ENCODE peak calls at places on chromosomes 16 and 17, in nine cellular contexts. One of them, this sample, is unnamed.

GRCh38 chr16:19384656-19385055 is 33.0 kb upstream of the TMC5 start:
- DNase-seq in upper lobe of right lung: peak
- DNase-seq in brain microvascular endothelial cell: no peak
- DNase-seq in tibial artery: no peak
- DNase-seq in stomach: peak
- DNase-seq in ascending aorta: no peak
- DNase-seq in adrenal gland: no peak
- DNase-seq in kidney: peak
- DNase-seq in right lobe of liver: no peak
- DNase-seq in this sample: no peak

GRCh38 chr16:77307764-77308561 is 108.8 kb downstream of the SYCE1L start:
- DNase-seq in upper lobe of right lung: no peak
- DNase-seq in brain microvascular endothelial cell: peak
- DNase-seq in tibial artery: no peak
- DNase-seq in stomach: no peak
- DNase-seq in ascending aorta: no peak
- DNase-seq in adrenal gland: no peak
- DNase-seq in kidney: no peak
- DNase-seq in right lobe of liver: no peak
- DNase-seq in this sample: no peak

GRCh38 chr17:40466298-40466971 is 23.2 kb downstream of the IGFBP4 start:
- DNase-seq in upper lobe of right lung: no peak
- DNase-seq in brain microvascular endothelial cell: no peak
- DNase-seq in tibial artery: no peak
- DNase-seq in stomach: no peak
- DNase-seq in ascending aorta: no peak
- DNase-seq in adrenal gland: no peak
- DNase-seq in kidney: no peak
- DNase-seq in right lobe of liver: no peak
- DNase-seq in this sample: no peak

GRCh38 chr16:3311496-3311895 is 6.2 kb downstream of the ZNF75A start:
- DNase-seq in upper lobe of right lung: no peak
- DNase-seq in brain microvascular endothelial cell: no peak
- DNase-seq in tibial artery: no peak
- DNase-seq in stomach: no peak
- DNase-seq in ascending aorta: no peak
- DNase-seq in adrenal gland: no peak
- DNase-seq in kidney: no peak
- DNase-seq in right lobe of liver: no peak
- DNase-seq in this sample: no peak

GRCh38 chr16:28304214-28304613 is 11.9 kb downstream of the SBK1 start:
- DNase-seq in upper lobe of right lung: no peak
- DNase-seq in brain microvascular endothelial cell: peak
- DNase-seq in tibial artery: no peak
- DNase-seq in stomach: peak
- DNase-seq in ascending aorta: no peak
- DNase-seq in adrenal gland: no peak
- DNase-seq in kidney: no peak
- DNase-seq in right lobe of liver: peak
- DNase-seq in this sample: no peak

GRCh38 chr17:72417627-72418026 is 296.8 kb downstream of the SOX9 start:
- DNase-seq in upper lobe of right lung: no peak
- DNase-seq in brain microvascular endothelial cell: no peak
- DNase-seq in tibial artery: no peak
- DNase-seq in stomach: no peak
- DNase-seq in ascending aorta: no peak
- DNase-seq in adrenal gland: no peak
- DNase-seq in kidney: no peak
- DNase-seq in right lobe of liver: no peak
- DNase-seq in this sample: no peak

GRCh38 chr16:83231771-83232170 is 576.0 kb upstream of the HSBP1 start:
- DNase-seq in upper lobe of right lung: no peak
- DNase-seq in brain microvascular endothelial cell: peak
- DNase-seq in tibial artery: no peak
- DNase-seq in stomach: no peak
- DNase-seq in ascending aorta: no peak
- DNase-seq in adrenal gland: no peak
- DNase-seq in kidney: no peak
- DNase-seq in right lobe of liver: no peak
- DNase-seq in this sample: no peak

GRCh38 chr17:19904924-19905323 is 37.2 kb upstream of the ULK2 start:
- DNase-seq in upper lobe of right lung: peak
- DNase-seq in brain microvascular endothelial cell: no peak
- DNase-seq in tibial artery: peak
- DNase-seq in stomach: no peak
- DNase-seq in ascending aorta: peak
- DNase-seq in adrenal gland: peak
- DNase-seq in kidney: no peak
- DNase-seq in right lobe of liver: peak
- DNase-seq in this sample: no peak

GRCh38 chr17:2939714-2940351 is 123.6 kb downstream of the OR1D5 start:
- DNase-seq in upper lobe of right lung: no peak
- DNase-seq in brain microvascular endothelial cell: no peak
- DNase-seq in tibial artery: no peak
- DNase-seq in stomach: peak
- DNase-seq in ascending aorta: no peak
- DNase-seq in adrenal gland: no peak
- DNase-seq in kidney: no peak
- DNase-seq in right lobe of liver: peak
- DNase-seq in this sample: no peak

GRCh38 chr17:31321481-31321880 is at the start of gene EVI2A:
- DNase-seq in upper lobe of right lung: no peak
- DNase-seq in brain microvascular endothelial cell: peak
- DNase-seq in tibial artery: no peak
- DNase-seq in stomach: no peak
- DNase-seq in ascending aorta: no peak
- DNase-seq in adrenal gland: no peak
- DNase-seq in kidney: no peak
- DNase-seq in right lobe of liver: no peak
- DNase-seq in this sample: no peak

GRCh38 chr16:84970447-84971127 is 40.7 kb downstream of the ZDHHC7 start:
- DNase-seq in upper lobe of right lung: peak
- DNase-seq in brain microvascular endothelial cell: peak
- DNase-seq in tibial artery: peak
- DNase-seq in stomach: peak
- DNase-seq in ascending aorta: no peak
- DNase-seq in adrenal gland: peak
- DNase-seq in kidney: peak
- DNase-seq in right lobe of liver: peak
- DNase-seq in this sample: peak

GRCh38 chr17:22515599-22515998 is 823.3 kb downstream of the KCNJ18 start:
- DNase-seq in upper lobe of right lung: no peak
- DNase-seq in brain microvascular endothelial cell: no peak
- DNase-seq in tibial artery: no peak
- DNase-seq in stomach: no peak
- DNase-seq in ascending aorta: no peak
- DNase-seq in adrenal gland: no peak
- DNase-seq in kidney: no peak
- DNase-seq in right lobe of liver: no peak
- DNase-seq in this sample: no peak

GRCh38 chr17:7022791-7023571 is at the start of gene BCL6B:
- DNase-seq in upper lobe of right lung: peak
- DNase-seq in brain microvascular endothelial cell: no peak
- DNase-seq in tibial artery: no peak
- DNase-seq in stomach: no peak
- DNase-seq in ascending aorta: no peak
- DNase-seq in adrenal gland: no peak
- DNase-seq in kidney: no peak
- DNase-seq in right lobe of liver: peak
- DNase-seq in this sample: peak

GRCh38 chr16:56606688-56607618 is 1.4 kb upstream of the MT2A start:
- DNase-seq in upper lobe of right lung: peak
- DNase-seq in brain microvascular endothelial cell: peak
- DNase-seq in tibial artery: peak
- DNase-seq in stomach: peak
- DNase-seq in ascending aorta: peak
- DNase-seq in adrenal gland: peak
- DNase-seq in kidney: peak
- DNase-seq in right lobe of liver: peak
- DNase-seq in this sample: no peak

GRCh38 chr17:1087381-1088241 is 90.7 kb downstream of the TIMM22 start:
- DNase-seq in upper lobe of right lung: peak
- DNase-seq in brain microvascular endothelial cell: no peak
- DNase-seq in tibial artery: peak
- DNase-seq in stomach: peak
- DNase-seq in ascending aorta: peak
- DNase-seq in adrenal gland: peak
- DNase-seq in kidney: peak
- DNase-seq in right lobe of liver: peak
- DNase-seq in this sample: no peak

GRCh38 chr16:85894266-85894665 is 4.7 kb upstream of the IRF8 start:
- DNase-seq in upper lobe of right lung: no peak
- DNase-seq in brain microvascular endothelial cell: no peak
- DNase-seq in tibial artery: no peak
- DNase-seq in stomach: no peak
- DNase-seq in ascending aorta: no peak
- DNase-seq in adrenal gland: no peak
- DNase-seq in kidney: no peak
- DNase-seq in right lobe of liver: no peak
- DNase-seq in this sample: no peak

GRCh38 chr16:31148896-31149295 is 970 bp downstream of the PRSS36 start:
- DNase-seq in upper lobe of right lung: no peak
- DNase-seq in brain microvascular endothelial cell: no peak
- DNase-seq in tibial artery: no peak
- DNase-seq in stomach: no peak
- DNase-seq in ascending aorta: no peak
- DNase-seq in adrenal gland: no peak
- DNase-seq in kidney: no peak
- DNase-seq in right lobe of liver: no peak
- DNase-seq in this sample: no peak

GRCh38 chr17:50589112-50589712 is 28.7 kb downstream of the CACNA1G start:
- DNase-seq in upper lobe of right lung: no peak
- DNase-seq in brain microvascular endothelial cell: no peak
- DNase-seq in tibial artery: no peak
- DNase-seq in stomach: peak
- DNase-seq in ascending aorta: no peak
- DNase-seq in adrenal gland: peak
- DNase-seq in kidney: no peak
- DNase-seq in right lobe of liver: no peak
- DNase-seq in this sample: no peak

GRCh38 chr17:32388613-32389459 is 38.9 kb downstream of the ZNF207 start:
- DNase-seq in upper lobe of right lung: no peak
- DNase-seq in brain microvascular endothelial cell: no peak
- DNase-seq in tibial artery: no peak
- DNase-seq in stomach: no peak
- DNase-seq in ascending aorta: no peak
- DNase-seq in adrenal gland: no peak
- DNase-seq in kidney: no peak
- DNase-seq in right lobe of liver: no peak
- DNase-seq in this sample: no peak

GRCh38 chr17:40815381-40815780 is 7.0 kb downstream of the KRT10 start:
- DNase-seq in upper lobe of right lung: no peak
- DNase-seq in brain microvascular endothelial cell: no peak
- DNase-seq in tibial artery: no peak
- DNase-seq in stomach: no peak
- DNase-seq in ascending aorta: no peak
- DNase-seq in adrenal gland: no peak
- DNase-seq in kidney: no peak
- DNase-seq in right lobe of liver: no peak
- DNase-seq in this sample: no peak

GRCh38 chr17:68204736-68205135 is 43.1 kb upstream of the AMZ2 start:
- DNase-seq in upper lobe of right lung: peak
- DNase-seq in brain microvascular endothelial cell: no peak
- DNase-seq in tibial artery: no peak
- DNase-seq in stomach: no peak
- DNase-seq in ascending aorta: no peak
- DNase-seq in adrenal gland: no peak
- DNase-seq in kidney: no peak
- DNase-seq in right lobe of liver: peak
- DNase-seq in this sample: peak

GRCh38 chr17:40816569-40816968 is 5.8 kb downstream of the KRT10 start:
- DNase-seq in upper lobe of right lung: no peak
- DNase-seq in brain microvascular endothelial cell: no peak
- DNase-seq in tibial artery: no peak
- DNase-seq in stomach: no peak
- DNase-seq in ascending aorta: no peak
- DNase-seq in adrenal gland: no peak
- DNase-seq in kidney: no peak
- DNase-seq in right lobe of liver: no peak
- DNase-seq in this sample: no peak

GRCh38 chr16:22813223-22813945 is 578 bp upstream of the HS3ST2 start:
- DNase-seq in upper lobe of right lung: peak
- DNase-seq in brain microvascular endothelial cell: no peak
- DNase-seq in tibial artery: peak
- DNase-seq in stomach: peak
- DNase-seq in ascending aorta: no peak
- DNase-seq in adrenal gland: peak
- DNase-seq in kidney: peak
- DNase-seq in right lobe of liver: peak
- DNase-seq in this sample: peak
- H3K4me3 ChIP-seq in upper lobe of right lung: peak
- H3K4me3 ChIP-seq in brain microvascular endothelial cell: no peak
- H3K4me3 ChIP-seq in tibial artery: peak
- H3K4me3 ChIP-seq in stomach: peak
- H3K4me3 ChIP-seq in ascending aorta: peak
- H3K4me3 ChIP-seq in adrenal gland: peak
- H3K4me3 ChIP-seq in kidney: peak
- H3K4me3 ChIP-seq in right lobe of liver: no peak
- H3K4me3 ChIP-seq in this sample: peak

GRCh38 chr17:13806023-13806553 is 204.4 kb upstream of the HS3ST3A1 start:
- DNase-seq in upper lobe of right lung: no peak
- DNase-seq in brain microvascular endothelial cell: no peak
- DNase-seq in tibial artery: no peak
- DNase-seq in stomach: no peak
- DNase-seq in ascending aorta: no peak
- DNase-seq in adrenal gland: no peak
- DNase-seq in kidney: no peak
- DNase-seq in right lobe of liver: no peak
- DNase-seq in this sample: no peak
- TF ChIP-seq CTCF in upper lobe of right lung: no peak
- TF ChIP-seq CTCF in brain microvascular endothelial cell: no peak
- TF ChIP-seq CTCF in tibial artery: no peak
- TF ChIP-seq CTCF in stomach: no peak
- TF ChIP-seq CTCF in ascending aorta: no peak
- TF ChIP-seq CTCF in adrenal gland: no peak
- TF ChIP-seq CTCF in kidney: no peak
- TF ChIP-seq CTCF in right lobe of liver: no peak
- TF ChIP-seq CTCF in this sample: no peak

DNA sequence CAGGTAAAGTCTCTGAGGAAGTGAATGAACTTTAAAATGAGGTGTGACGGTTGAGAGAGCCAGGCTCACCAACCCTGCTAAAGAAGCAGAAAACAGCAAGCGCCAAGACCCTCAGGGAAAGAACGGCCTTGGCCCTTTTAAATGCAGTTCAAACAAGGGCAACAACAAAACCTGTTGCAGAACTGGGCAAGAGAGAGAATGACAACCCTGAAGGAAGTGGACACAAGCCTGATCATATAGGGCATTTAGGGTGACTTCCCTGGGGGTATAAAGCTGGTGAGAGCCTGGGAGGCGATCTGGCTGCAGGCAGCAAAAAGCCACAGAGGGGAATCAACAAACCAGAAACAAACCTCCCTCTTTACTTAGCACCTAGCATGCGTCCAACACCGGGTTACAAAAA is 1.0 kb downstream of the CPPED1 start:
- DNase-seq in upper lobe of right lung: no peak
- DNase-seq in brain microvascular endothelial cell: no peak
- DNase-seq in tibial artery: no peak
- DNase-seq in stomach: no peak
- DNase-seq in ascending aorta: no peak
- DNase-seq in adrenal gland: no peak
- DNase-seq in kidney: no peak
- DNase-seq in right lobe of liver: no peak
- DNase-seq in this sample: no peak
- H3K27ac ChIP-seq in upper lobe of right lung: no peak
- H3K27ac ChIP-seq in brain microvascular endothelial cell: peak
- H3K27ac ChIP-seq in tibial artery: peak
- H3K27ac ChIP-seq in stomach: peak
- H3K27ac ChIP-seq in ascending aorta: peak
- H3K27ac ChIP-seq in adrenal gland: no peak
- H3K27ac ChIP-seq in kidney: no peak
- H3K27ac ChIP-seq in right lobe of liver: peak
- H3K27ac ChIP-seq in this sample: no peak

GRCh38 chr16:80997139-80997798 is 9.4 kb downstream of the CMC2 start:
- DNase-seq in upper lobe of right lung: no peak
- DNase-seq in brain microvascular endothelial cell: no peak
- DNase-seq in tibial artery: no peak
- DNase-seq in stomach: no peak
- DNase-seq in ascending aorta: no peak
- DNase-seq in adrenal gland: no peak
- DNase-seq in kidney: no peak
- DNase-seq in right lobe of liver: no peak
- DNase-seq in this sample: no peak
- H3K4me3 ChIP-seq in upper lobe of right lung: peak
- H3K4me3 ChIP-seq in brain microvascular endothelial cell: no peak
- H3K4me3 ChIP-seq in tibial artery: peak
- H3K4me3 ChIP-seq in stomach: peak
- H3K4me3 ChIP-seq in ascending aorta: peak
- H3K4me3 ChIP-seq in adrenal gland: peak
- H3K4me3 ChIP-seq in kidney: peak
- H3K4me3 ChIP-seq in right lobe of liver: peak
- H3K4me3 ChIP-seq in this sample: no peak